ENCODE peak calls at places on chromosomes 2 and 18, in ten cellular contexts. One of them, this sample, is unnamed.

GRCh38 chr2:111231532-111232252 is 111.0 kb downstream of the BCL2L11 start:
- DNase-seq in RWPE1: no peak
- DNase-seq in MM.1S: no peak
- DNase-seq in left ventricle myocardium inferior: no peak
- DNase-seq in tibial artery: no peak
- DNase-seq in activated CD8-positive, alpha-beta T cell treated with anti-CD3 and anti-CD28 coated beads for 36 hours: no peak
- DNase-seq in A549: no peak
- DNase-seq in AG09309: no peak
- DNase-seq in chondrocyte: no peak
- DNase-seq in right atrium auricular region: no peak
- DNase-seq in this sample: no peak

GRCh38 chr2:60742419-60742818 is 13.6 kb upstream of the PAPOLG start:
- DNase-seq in RWPE1: no peak
- DNase-seq in MM.1S: no peak
- DNase-seq in left ventricle myocardium inferior: no peak
- DNase-seq in tibial artery: no peak
- DNase-seq in activated CD8-positive, alpha-beta T cell treated with anti-CD3 and anti-CD28 coated beads for 36 hours: no peak
- DNase-seq in A549: no peak
- DNase-seq in AG09309: no peak
- DNase-seq in chondrocyte: no peak
- DNase-seq in right atrium auricular region: no peak
- DNase-seq in this sample: no peak

GRCh38 chr2:121545257-121545656 is 14.6 kb downstream of the RNU4ATAC start:
- DNase-seq in RWPE1: no peak
- DNase-seq in MM.1S: no peak
- DNase-seq in left ventricle myocardium inferior: no peak
- DNase-seq in tibial artery: no peak
- DNase-seq in activated CD8-positive, alpha-beta T cell treated with anti-CD3 and anti-CD28 coated beads for 36 hours: no peak
- DNase-seq in A549: no peak
- DNase-seq in AG09309: no peak
- DNase-seq in chondrocyte: no peak
- DNase-seq in right atrium auricular region: no peak
- DNase-seq in this sample: no peak

GRCh38 chr2:157257312-157258252 is at the start of gene GALNT5:
- DNase-seq in RWPE1: no peak
- DNase-seq in MM.1S: no peak
- DNase-seq in left ventricle myocardium inferior: no peak
- DNase-seq in tibial artery: no peak
- DNase-seq in activated CD8-positive, alpha-beta T cell treated with anti-CD3 and anti-CD28 coated beads for 36 hours: no peak
- DNase-seq in A549: peak; percentile 16
- DNase-seq in AG09309: no peak
- DNase-seq in chondrocyte: no peak
- DNase-seq in right atrium auricular region: no peak
- DNase-seq in this sample: peak; percentile 25

GRCh38 chr2:226189061-226189460 is 610.6 kb downstream of the IRS1 start:
- DNase-seq in RWPE1: no peak
- DNase-seq in MM.1S: no peak
- DNase-seq in left ventricle myocardium inferior: no peak
- DNase-seq in tibial artery: no peak
- DNase-seq in activated CD8-positive, alpha-beta T cell treated with anti-CD3 and anti-CD28 coated beads for 36 hours: no peak
- DNase-seq in A549: no peak
- DNase-seq in AG09309: no peak
- DNase-seq in chondrocyte: no peak
- DNase-seq in right atrium auricular region: no peak
- DNase-seq in this sample: no peak

GRCh38 chr18:6660334-6660733 is 69.2 kb upstream of the ARHGAP28 start:
- DNase-seq in RWPE1: no peak
- DNase-seq in MM.1S: no peak
- DNase-seq in left ventricle myocardium inferior: no peak
- DNase-seq in tibial artery: no peak
- DNase-seq in activated CD8-positive, alpha-beta T cell treated with anti-CD3 and anti-CD28 coated beads for 36 hours: no peak
- DNase-seq in A549: no peak
- DNase-seq in AG09309: no peak
- DNase-seq in chondrocyte: no peak
- DNase-seq in right atrium auricular region: no peak
- DNase-seq in this sample: no peak

GRCh38 chr18:69401475-69402218 is 959 bp downstream of the DOK6 start:
- DNase-seq in RWPE1: no peak
- DNase-seq in MM.1S: no peak
- DNase-seq in left ventricle myocardium inferior: no peak
- DNase-seq in tibial artery: no peak
- DNase-seq in activated CD8-positive, alpha-beta T cell treated with anti-CD3 and anti-CD28 coated beads for 36 hours: no peak
- DNase-seq in A549: peak; percentile 2
- DNase-seq in AG09309: no peak
- DNase-seq in chondrocyte: no peak
- DNase-seq in right atrium auricular region: no peak
- DNase-seq in this sample: no peak

GRCh38 chr2:105129722-105130232 is 91.9 kb downstream of the MRPS9 start:
- DNase-seq in RWPE1: no peak
- DNase-seq in MM.1S: no peak
- DNase-seq in left ventricle myocardium inferior: no peak
- DNase-seq in tibial artery: no peak
- DNase-seq in activated CD8-positive, alpha-beta T cell treated with anti-CD3 and anti-CD28 coated beads for 36 hours: no peak
- DNase-seq in A549: no peak
- DNase-seq in AG09309: no peak
- DNase-seq in chondrocyte: no peak
- DNase-seq in right atrium auricular region: no peak
- DNase-seq in this sample: no peak

GRCh38 chr2:73885406-73885805 is 7.4 kb upstream of the ACTG2 start:
- DNase-seq in RWPE1: no peak
- DNase-seq in MM.1S: no peak
- DNase-seq in left ventricle myocardium inferior: no peak
- DNase-seq in tibial artery: no peak
- DNase-seq in activated CD8-positive, alpha-beta T cell treated with anti-CD3 and anti-CD28 coated beads for 36 hours: no peak
- DNase-seq in A549: no peak
- DNase-seq in AG09309: no peak
- DNase-seq in chondrocyte: no peak
- DNase-seq in right atrium auricular region: no peak
- DNase-seq in this sample: no peak

GRCh38 chr2:60533114-60534033 is 20.1 kb downstream of the BCL11A start:
- DNase-seq in RWPE1: peak; percentile 8
- DNase-seq in MM.1S: no peak
- DNase-seq in left ventricle myocardium inferior: no peak
- DNase-seq in tibial artery: no peak
- DNase-seq in activated CD8-positive, alpha-beta T cell treated with anti-CD3 and anti-CD28 coated beads for 36 hours: no peak
- DNase-seq in A549: no peak
- DNase-seq in AG09309: no peak
- DNase-seq in chondrocyte: no peak
- DNase-seq in right atrium auricular region: no peak
- DNase-seq in this sample: no peak

GRCh38 chr2:60565472-60565871 is 12.0 kb upstream of the BCL11A start:
- DNase-seq in RWPE1: peak; percentile 8
- DNase-seq in MM.1S: peak; percentile 62
- DNase-seq in left ventricle myocardium inferior: no peak
- DNase-seq in tibial artery: no peak
- DNase-seq in activated CD8-positive, alpha-beta T cell treated with anti-CD3 and anti-CD28 coated beads for 36 hours: no peak
- DNase-seq in A549: peak; percentile 42
- DNase-seq in AG09309: no peak
- DNase-seq in chondrocyte: no peak
- DNase-seq in right atrium auricular region: no peak
- DNase-seq in this sample: peak; percentile 43

GRCh38 chr18:41940506-41941215 is 14.4 kb upstream of the PIK3C3 start:
- DNase-seq in RWPE1: no peak
- DNase-seq in MM.1S: no peak
- DNase-seq in left ventricle myocardium inferior: no peak
- DNase-seq in tibial artery: no peak
- DNase-seq in activated CD8-positive, alpha-beta T cell treated with anti-CD3 and anti-CD28 coated beads for 36 hours: no peak
- DNase-seq in A549: peak; percentile 14
- DNase-seq in AG09309: peak; percentile 77
- DNase-seq in chondrocyte: no peak
- DNase-seq in right atrium auricular region: no peak
- DNase-seq in this sample: peak; percentile 9

GRCh38 chr2:7961550-7961949 is 720.3 kb upstream of the ID2 start:
- DNase-seq in RWPE1: no peak
- DNase-seq in MM.1S: no peak
- DNase-seq in left ventricle myocardium inferior: no peak
- DNase-seq in tibial artery: no peak
- DNase-seq in activated CD8-positive, alpha-beta T cell treated with anti-CD3 and anti-CD28 coated beads for 36 hours: no peak
- DNase-seq in A549: no peak
- DNase-seq in AG09309: no peak
- DNase-seq in chondrocyte: no peak
- DNase-seq in right atrium auricular region: no peak
- DNase-seq in this sample: no peak

GRCh38 chr2:18238231-18238630 is 322.2 kb downstream of the RDH14 start:
- DNase-seq in RWPE1: no peak
- DNase-seq in MM.1S: no peak
- DNase-seq in left ventricle myocardium inferior: no peak
- DNase-seq in tibial artery: no peak
- DNase-seq in activated CD8-positive, alpha-beta T cell treated with anti-CD3 and anti-CD28 coated beads for 36 hours: no peak
- DNase-seq in A549: no peak
- DNase-seq in AG09309: no peak
- DNase-seq in chondrocyte: no peak
- DNase-seq in right atrium auricular region: no peak
- DNase-seq in this sample: no peak

GRCh38 chr2:55096586-55096985 is 46.3 kb upstream of the RTN4 start:
- DNase-seq in RWPE1: no peak
- DNase-seq in MM.1S: no peak
- DNase-seq in left ventricle myocardium inferior: no peak
- DNase-seq in tibial artery: no peak
- DNase-seq in activated CD8-positive, alpha-beta T cell treated with anti-CD3 and anti-CD28 coated beads for 36 hours: no peak
- DNase-seq in A549: no peak
- DNase-seq in AG09309: no peak
- DNase-seq in chondrocyte: no peak
- DNase-seq in right atrium auricular region: no peak
- DNase-seq in this sample: no peak

GRCh38 chr2:216406861-216407260 is 5.4 kb upstream of the SMARCAL1 start:
- DNase-seq in RWPE1: no peak
- DNase-seq in MM.1S: no peak
- DNase-seq in left ventricle myocardium inferior: no peak
- DNase-seq in tibial artery: no peak
- DNase-seq in activated CD8-positive, alpha-beta T cell treated with anti-CD3 and anti-CD28 coated beads for 36 hours: no peak
- DNase-seq in A549: no peak
- DNase-seq in AG09309: no peak
- DNase-seq in chondrocyte: no peak
- DNase-seq in right atrium auricular region: no peak
- DNase-seq in this sample: no peak

GRCh38 chr2:161946489-161947107 is 127.4 kb downstream of the DPP4 start:
- DNase-seq in RWPE1: peak; percentile 22
- DNase-seq in MM.1S: peak; percentile 30
- DNase-seq in left ventricle myocardium inferior: no peak
- DNase-seq in tibial artery: no peak
- DNase-seq in activated CD8-positive, alpha-beta T cell treated with anti-CD3 and anti-CD28 coated beads for 36 hours: peak; percentile 17
- DNase-seq in A549: peak; percentile 12
- DNase-seq in AG09309: no peak
- DNase-seq in chondrocyte: no peak
- DNase-seq in right atrium auricular region: no peak
- DNase-seq in this sample: peak; percentile 34

GRCh38 chr2:158456309-158457066 is at the start of the genes CCDC148 and PKP4:
- DNase-seq in RWPE1: peak; percentile 96
- DNase-seq in MM.1S: peak; percentile 94
- DNase-seq in left ventricle myocardium inferior: peak; percentile 89
- DNase-seq in tibial artery: peak; percentile 93
- DNase-seq in activated CD8-positive, alpha-beta T cell treated with anti-CD3 and anti-CD28 coated beads for 36 hours: peak; percentile 94
- DNase-seq in A549: peak; percentile 91
- DNase-seq in AG09309: peak; percentile 55
- DNase-seq in chondrocyte: peak; percentile 96
- DNase-seq in right atrium auricular region: peak; percentile 92
- DNase-seq in this sample: peak; percentile 93
- TF ChIP-seq CTCF in RWPE1: no peak
- TF ChIP-seq CTCF in MM.1S: no peak
- TF ChIP-seq CTCF in left ventricle myocardium inferior: peak; percentile 25
- TF ChIP-seq CTCF in tibial artery: peak; percentile 32
- TF ChIP-seq CTCF in activated CD8-positive, alpha-beta T cell treated with anti-CD3 and anti-CD28 coated beads for 36 hours: no peak
- TF ChIP-seq CTCF in A549: peak; percentile 24
- TF ChIP-seq CTCF in AG09309: no peak
- TF ChIP-seq CTCF in chondrocyte: peak; percentile 45
- TF ChIP-seq CTCF in right atrium auricular region: no peak
- TF ChIP-seq CTCF in this sample: no peak

GRCh38 chr2:12543452-12544220 is 173.1 kb upstream of the TRIB2 start:
- DNase-seq in RWPE1: no peak
- DNase-seq in MM.1S: no peak
- DNase-seq in left ventricle myocardium inferior: no peak
- DNase-seq in tibial artery: no peak
- DNase-seq in activated CD8-positive, alpha-beta T cell treated with anti-CD3 and anti-CD28 coated beads for 36 hours: no peak
- DNase-seq in A549: no peak
- DNase-seq in AG09309: peak; percentile 51
- DNase-seq in chondrocyte: no peak
- DNase-seq in right atrium auricular region: no peak
- DNase-seq in this sample: no peak

GRCh38 chr2:12548906-12549305 is 167.8 kb upstream of the TRIB2 start:
- DNase-seq in RWPE1: no peak
- DNase-seq in MM.1S: no peak
- DNase-seq in left ventricle myocardium inferior: no peak
- DNase-seq in tibial artery: no peak
- DNase-seq in activated CD8-positive, alpha-beta T cell treated with anti-CD3 and anti-CD28 coated beads for 36 hours: no peak
- DNase-seq in A549: no peak
- DNase-seq in AG09309: no peak
- DNase-seq in chondrocyte: no peak
- DNase-seq in right atrium auricular region: no peak
- DNase-seq in this sample: no peak

GRCh38 chr2:12549641-12550040 is 167.1 kb upstream of the TRIB2 start:
- DNase-seq in RWPE1: peak; percentile 36
- DNase-seq in MM.1S: no peak
- DNase-seq in left ventricle myocardium inferior: no peak
- DNase-seq in tibial artery: no peak
- DNase-seq in activated CD8-positive, alpha-beta T cell treated with anti-CD3 and anti-CD28 coated beads for 36 hours: no peak
- DNase-seq in A549: no peak
- DNase-seq in AG09309: peak; percentile 46
- DNase-seq in chondrocyte: no peak
- DNase-seq in right atrium auricular region: no peak
- DNase-seq in this sample: no peak

GRCh38 chr2:12544221-12544558 is 172.5 kb upstream of the TRIB2 start:
- DNase-seq in RWPE1: no peak
- DNase-seq in MM.1S: peak; percentile 14
- DNase-seq in left ventricle myocardium inferior: no peak
- DNase-seq in tibial artery: no peak
- DNase-seq in activated CD8-positive, alpha-beta T cell treated with anti-CD3 and anti-CD28 coated beads for 36 hours: no peak
- DNase-seq in A549: no peak
- DNase-seq in AG09309: no peak
- DNase-seq in chondrocyte: no peak
- DNase-seq in right atrium auricular region: no peak
- DNase-seq in this sample: no peak

GRCh38 chr2:12547771-12548170 is 169.0 kb upstream of the TRIB2 start:
- DNase-seq in RWPE1: no peak
- DNase-seq in MM.1S: no peak
- DNase-seq in left ventricle myocardium inferior: no peak
- DNase-seq in tibial artery: no peak
- DNase-seq in activated CD8-positive, alpha-beta T cell treated with anti-CD3 and anti-CD28 coated beads for 36 hours: no peak
- DNase-seq in A549: no peak
- DNase-seq in AG09309: no peak
- DNase-seq in chondrocyte: no peak
- DNase-seq in right atrium auricular region: no peak
- DNase-seq in this sample: no peak
- TF ChIP-seq CTCF in RWPE1: no peak
- TF ChIP-seq CTCF in MM.1S: no peak
- TF ChIP-seq CTCF in left ventricle myocardium inferior: no peak
- TF ChIP-seq CTCF in tibial artery: no peak
- TF ChIP-seq CTCF in activated CD8-positive, alpha-beta T cell treated with anti-CD3 and anti-CD28 coated beads for 36 hours: no peak
- TF ChIP-seq CTCF in A549: no peak
- TF ChIP-seq CTCF in AG09309: no peak
- TF ChIP-seq CTCF in chondrocyte: no peak
- TF ChIP-seq CTCF in right atrium auricular region: no peak
- TF ChIP-seq CTCF in this sample: no peak

GRCh38 chr2:30255466-30256408 is 24.4 kb downstream of the LBH start:
- DNase-seq in RWPE1: no peak
- DNase-seq in MM.1S: no peak
- DNase-seq in left ventricle myocardium inferior: no peak
- DNase-seq in tibial artery: no peak
- DNase-seq in activated CD8-positive, alpha-beta T cell treated with anti-CD3 and anti-CD28 coated beads for 36 hours: peak; percentile 55
- DNase-seq in A549: no peak
- DNase-seq in AG09309: no peak
- DNase-seq in chondrocyte: no peak
- DNase-seq in right atrium auricular region: no peak
- DNase-seq in this sample: no peak
- TF ChIP-seq CTCF in RWPE1: no peak
- TF ChIP-seq CTCF in MM.1S: no peak
- TF ChIP-seq CTCF in left ventricle myocardium inferior: no peak
- TF ChIP-seq CTCF in tibial artery: no peak
- TF ChIP-seq CTCF in activated CD8-positive, alpha-beta T cell treated with anti-CD3 and anti-CD28 coated beads for 36 hours: no peak
- TF ChIP-seq CTCF in A549: no peak
- TF ChIP-seq CTCF in AG09309: no peak
- TF ChIP-seq CTCF in chondrocyte: no peak
- TF ChIP-seq CTCF in right atrium auricular region: no peak
- TF ChIP-seq CTCF in this sample: no peak

GRCh38 chr18:453399-453798 is 47.1 kb downstream of the COLEC12 start:
- DNase-seq in RWPE1: no peak
- DNase-seq in MM.1S: no peak
- DNase-seq in left ventricle myocardium inferior: no peak
- DNase-seq in tibial artery: no peak
- DNase-seq in activated CD8-positive, alpha-beta T cell treated with anti-CD3 and anti-CD28 coated beads for 36 hours: no peak
- DNase-seq in A549: no peak
- DNase-seq in AG09309: no peak
- DNase-seq in chondrocyte: no peak
- DNase-seq in right atrium auricular region: no peak
- DNase-seq in this sample: no peak
- TF ChIP-seq CTCF in RWPE1: no peak
- TF ChIP-seq CTCF in MM.1S: no peak
- TF ChIP-seq CTCF in left ventricle myocardium inferior: no peak
- TF ChIP-seq CTCF in tibial artery: no peak
- TF ChIP-seq CTCF in activated CD8-positive, alpha-beta T cell treated with anti-CD3 and anti-CD28 coated beads for 36 hours: no peak
- TF ChIP-seq CTCF in A549: no peak
- TF ChIP-seq CTCF in AG09309: no peak
- TF ChIP-seq CTCF in chondrocyte: no peak
- TF ChIP-seq CTCF in right atrium auricular region: no peak
- TF ChIP-seq CTCF in this sample: no peak